ENCODE peak calls at places on chromosomes 5 and 9, in ten cellular contexts. One of them, this sample, is unnamed. For H3K27me3, the result is how much of the 10 kb centered on the place peaks cover.

GRCh38 chr5:84290161-84290560 is 94.5 kb downstream of the EDIL3 start:
- DNase-seq in Peyer's patch: no peak
- DNase-seq in IMR-90: no peak
- DNase-seq in suprapubic skin: no peak
- DNase-seq in HCT116: no peak
- DNase-seq in esophagus squamous epithelium: no peak
- DNase-seq in heart left ventricle: no peak
- DNase-seq in ovary: no peak
- DNase-seq in sigmoid colon: no peak
- DNase-seq in transverse colon: no peak
- DNase-seq in this sample: no peak

GRCh38 chr9:27535701-27536118 is 6.1 kb upstream of the MOB3B start:
- DNase-seq in transverse colon: no peak
- DNase-seq in IMR-90: no peak
- DNase-seq in sigmoid colon: no peak
- DNase-seq in ovary: no peak
- DNase-seq in suprapubic skin: no peak
- DNase-seq in esophagus squamous epithelium: no peak
- DNase-seq in Peyer's patch: no peak
- DNase-seq in heart left ventricle: no peak
- DNase-seq in HCT116: no peak
- DNase-seq in this sample: no peak

GRCh38 chr9:129626944-129627297 is 958 bp downstream of the NTMT1 start:
- DNase-seq in ovary: no peak
- DNase-seq in suprapubic skin: no peak
- DNase-seq in transverse colon: no peak
- DNase-seq in IMR-90: peak
- DNase-seq in Peyer's patch: no peak
- DNase-seq in heart left ventricle: no peak
- DNase-seq in HCT116: no peak
- DNase-seq in sigmoid colon: no peak
- DNase-seq in esophagus squamous epithelium: no peak
- DNase-seq in this sample: no peak

GRCh38 chr5:53971566-53971965 is 338.8 kb downstream of the ARL15 start:
- DNase-seq in heart left ventricle: no peak
- DNase-seq in IMR-90: peak
- DNase-seq in transverse colon: no peak
- DNase-seq in ovary: no peak
- DNase-seq in HCT116: no peak
- DNase-seq in sigmoid colon: no peak
- DNase-seq in suprapubic skin: no peak
- DNase-seq in Peyer's patch: no peak
- DNase-seq in esophagus squamous epithelium: no peak
- DNase-seq in this sample: no peak

GRCh38 chr5:23528677-23529076 is 21.3 kb downstream of the PRDM9 start:
- DNase-seq in IMR-90: no peak
- DNase-seq in sigmoid colon: no peak
- DNase-seq in transverse colon: no peak
- DNase-seq in Peyer's patch: no peak
- DNase-seq in esophagus squamous epithelium: no peak
- DNase-seq in HCT116: no peak
- DNase-seq in ovary: no peak
- DNase-seq in heart left ventricle: no peak
- DNase-seq in suprapubic skin: no peak
- DNase-seq in this sample: no peak

GRCh38 chr5:57494104-57495098 is 11.8 kb upstream of the ACTBL2 start:
- DNase-seq in heart left ventricle: peak
- DNase-seq in suprapubic skin: no peak
- DNase-seq in esophagus squamous epithelium: peak
- DNase-seq in Peyer's patch: no peak
- DNase-seq in sigmoid colon: no peak
- DNase-seq in ovary: peak
- DNase-seq in HCT116: peak
- DNase-seq in transverse colon: peak
- DNase-seq in IMR-90: peak
- DNase-seq in this sample: no peak

GRCh38 chr5:116576043-116576713 is 1.6 kb upstream of the SEMA6A start:
- DNase-seq in IMR-90: peak
- DNase-seq in Peyer's patch: peak
- DNase-seq in HCT116: peak
- DNase-seq in heart left ventricle: peak
- DNase-seq in esophagus squamous epithelium: no peak
- DNase-seq in transverse colon: peak
- DNase-seq in ovary: peak
- DNase-seq in sigmoid colon: peak
- DNase-seq in suprapubic skin: no peak
- DNase-seq in this sample: peak

GRCh38 chr5:124812771-124813358 is 66.4 kb upstream of the ZNF608 start:
- DNase-seq in IMR-90: no peak
- DNase-seq in esophagus squamous epithelium: no peak
- DNase-seq in sigmoid colon: no peak
- DNase-seq in ovary: no peak
- DNase-seq in suprapubic skin: no peak
- DNase-seq in Peyer's patch: no peak
- DNase-seq in heart left ventricle: no peak
- DNase-seq in transverse colon: no peak
- DNase-seq in HCT116: no peak
- DNase-seq in this sample: no peak

GRCh38 chr9:134328341-134328840 is 2.1 kb downstream of the RXRA start:
- DNase-seq in heart left ventricle: no peak
- DNase-seq in IMR-90: peak
- DNase-seq in HCT116: no peak
- DNase-seq in Peyer's patch: no peak
- DNase-seq in suprapubic skin: no peak
- DNase-seq in sigmoid colon: no peak
- DNase-seq in transverse colon: peak
- DNase-seq in ovary: no peak
- DNase-seq in esophagus squamous epithelium: no peak
- DNase-seq in this sample: no peak
- TF ChIP-seq POLR2A in heart left ventricle: no peak
- TF ChIP-seq POLR2A in IMR-90: no peak
- TF ChIP-seq POLR2A in HCT116: no peak
- TF ChIP-seq POLR2A in Peyer's patch: peak
- TF ChIP-seq POLR2A in suprapubic skin: no peak
- TF ChIP-seq POLR2A in sigmoid colon: no peak
- TF ChIP-seq POLR2A in transverse colon: peak
- TF ChIP-seq POLR2A in ovary: no peak
- TF ChIP-seq POLR2A in esophagus squamous epithelium: no peak
- TF ChIP-seq POLR2A in this sample: no peak

GRCh38 chr9:124480621-124480981 is 26.6 kb downstream of the NR5A1 start:
- DNase-seq in HCT116: peak
- DNase-seq in transverse colon: no peak
- DNase-seq in ovary: no peak
- DNase-seq in IMR-90: peak
- DNase-seq in esophagus squamous epithelium: no peak
- DNase-seq in heart left ventricle: no peak
- DNase-seq in sigmoid colon: no peak
- DNase-seq in Peyer's patch: no peak
- DNase-seq in suprapubic skin: no peak
- DNase-seq in this sample: no peak

GRCh38 chr9:124479947-124480620 is 27.1 kb downstream of the NR5A1 start:
- DNase-seq in IMR-90: no peak
- DNase-seq in esophagus squamous epithelium: no peak
- DNase-seq in HCT116: no peak
- DNase-seq in transverse colon: no peak
- DNase-seq in Peyer's patch: no peak
- DNase-seq in heart left ventricle: no peak
- DNase-seq in sigmoid colon: no peak
- DNase-seq in ovary: no peak
- DNase-seq in suprapubic skin: no peak
- DNase-seq in this sample: no peak

GRCh38 chr9:124478014-124478753 is 27.9 kb downstream of the ADGRD2 start:
- DNase-seq in sigmoid colon: no peak
- DNase-seq in transverse colon: no peak
- DNase-seq in IMR-90: no peak
- DNase-seq in suprapubic skin: no peak
- DNase-seq in Peyer's patch: no peak
- DNase-seq in HCT116: no peak
- DNase-seq in esophagus squamous epithelium: no peak
- DNase-seq in heart left ventricle: no peak
- DNase-seq in ovary: no peak
- DNase-seq in this sample: no peak

GRCh38 chr9:124481115-124481514 is 26.1 kb downstream of the NR5A1 start:
- DNase-seq in sigmoid colon: no peak
- DNase-seq in heart left ventricle: no peak
- DNase-seq in esophagus squamous epithelium: no peak
- DNase-seq in transverse colon: no peak
- DNase-seq in ovary: no peak
- DNase-seq in Peyer's patch: no peak
- DNase-seq in suprapubic skin: no peak
- DNase-seq in HCT116: no peak
- DNase-seq in IMR-90: no peak
- DNase-seq in this sample: no peak

GRCh38 chr9:124479371-124479770 is 27.8 kb downstream of the NR5A1 start:
- DNase-seq in esophagus squamous epithelium: no peak
- DNase-seq in transverse colon: no peak
- DNase-seq in heart left ventricle: no peak
- DNase-seq in ovary: no peak
- DNase-seq in Peyer's patch: no peak
- DNase-seq in IMR-90: no peak
- DNase-seq in HCT116: no peak
- DNase-seq in suprapubic skin: no peak
- DNase-seq in sigmoid colon: no peak
- DNase-seq in this sample: no peak
- H3K27me3 ChIP-seq in esophagus squamous epithelium: half or more
- H3K27me3 ChIP-seq in transverse colon: half or more
- H3K27me3 ChIP-seq in heart left ventricle: under half
- H3K27me3 ChIP-seq in ovary: under half
- H3K27me3 ChIP-seq in Peyer's patch: under half
- H3K27me3 ChIP-seq in IMR-90: half or more
- H3K27me3 ChIP-seq in HCT116: under half
- H3K27me3 ChIP-seq in suprapubic skin: half or more
- H3K27me3 ChIP-seq in sigmoid colon: under half
- H3K27me3 ChIP-seq in this sample: under half

GRCh38 chr5:133051547-133052316 is at the start of gene HSPA4:
- DNase-seq in transverse colon: peak
- DNase-seq in sigmoid colon: peak
- DNase-seq in heart left ventricle: peak
- DNase-seq in ovary: peak
- DNase-seq in esophagus squamous epithelium: peak
- DNase-seq in Peyer's patch: peak
- DNase-seq in IMR-90: peak
- DNase-seq in suprapubic skin: peak
- DNase-seq in HCT116: peak
- DNase-seq in this sample: peak

GRCh38 chr5:133050500-133050899 is 1.3 kb upstream of the HSPA4 start:
- DNase-seq in Peyer's patch: no peak
- DNase-seq in IMR-90: no peak
- DNase-seq in transverse colon: no peak
- DNase-seq in suprapubic skin: no peak
- DNase-seq in heart left ventricle: no peak
- DNase-seq in sigmoid colon: no peak
- DNase-seq in esophagus squamous epithelium: no peak
- DNase-seq in ovary: no peak
- DNase-seq in HCT116: no peak
- DNase-seq in this sample: no peak

GRCh38 chr5:133051117-133051546 is 681 bp upstream of the HSPA4 start:
- DNase-seq in Peyer's patch: no peak
- DNase-seq in esophagus squamous epithelium: no peak
- DNase-seq in ovary: no peak
- DNase-seq in suprapubic skin: no peak
- DNase-seq in HCT116: no peak
- DNase-seq in transverse colon: no peak
- DNase-seq in heart left ventricle: no peak
- DNase-seq in sigmoid colon: no peak
- DNase-seq in IMR-90: no peak
- DNase-seq in this sample: no peak

GRCh38 chr5:133053463-133053862 is 1.6 kb downstream of the HSPA4 start:
- DNase-seq in sigmoid colon: peak
- DNase-seq in suprapubic skin: no peak
- DNase-seq in IMR-90: no peak
- DNase-seq in ovary: no peak
- DNase-seq in esophagus squamous epithelium: no peak
- DNase-seq in heart left ventricle: no peak
- DNase-seq in HCT116: no peak
- DNase-seq in transverse colon: no peak
- DNase-seq in Peyer's patch: no peak
- DNase-seq in this sample: no peak

DNA sequence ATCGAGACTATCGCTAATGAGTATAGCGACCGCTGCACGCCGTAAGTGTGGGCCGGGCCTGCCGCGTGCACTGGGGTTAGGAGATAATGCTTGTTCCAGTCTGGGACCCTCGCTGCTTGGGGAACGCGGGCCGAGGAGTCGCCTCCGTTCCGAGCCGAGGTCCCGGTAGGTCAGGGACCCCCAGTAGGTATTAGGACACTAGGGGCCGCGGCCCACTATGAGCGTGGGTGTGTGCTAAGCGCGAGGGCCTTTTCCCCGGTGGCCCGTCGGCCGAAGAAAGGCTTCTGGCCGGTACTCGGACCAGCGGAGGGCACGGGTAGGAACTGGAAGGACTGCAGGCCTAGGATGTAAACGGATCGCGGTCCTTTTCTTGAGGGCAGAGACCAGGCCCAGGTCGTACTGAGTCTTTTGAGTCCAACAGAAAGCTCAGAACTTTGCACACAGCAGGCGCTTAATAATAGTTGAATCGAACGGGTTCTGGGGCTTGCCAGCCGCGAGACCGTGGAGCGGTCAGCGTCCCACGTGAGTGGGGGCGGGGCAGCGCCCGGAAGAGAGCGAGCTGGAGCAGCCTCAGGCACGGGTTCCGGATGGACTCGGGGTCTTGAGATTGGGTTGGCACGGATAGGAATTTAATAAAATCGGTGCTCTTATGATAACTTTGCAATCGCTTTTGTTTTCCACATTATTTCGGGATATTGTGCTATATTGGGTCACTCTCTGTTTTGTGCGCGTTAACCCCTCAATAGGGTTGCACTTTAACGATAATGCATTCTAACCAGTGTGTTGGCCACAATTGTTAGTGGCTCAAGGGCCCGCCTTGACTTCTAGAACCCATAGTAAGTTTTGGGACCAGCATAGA is 733 bp downstream of the HSPA4 start:
- DNase-seq in heart left ventricle: peak
- DNase-seq in IMR-90: peak
- DNase-seq in ovary: peak
- DNase-seq in sigmoid colon: peak
- DNase-seq in HCT116: no peak
- DNase-seq in Peyer's patch: peak
- DNase-seq in transverse colon: peak
- DNase-seq in suprapubic skin: peak
- DNase-seq in esophagus squamous epithelium: peak
- DNase-seq in this sample: peak
- TF ChIP-seq POLR2A in heart left ventricle: no peak
- TF ChIP-seq POLR2A in IMR-90: no peak
- TF ChIP-seq POLR2A in ovary: no peak
- TF ChIP-seq POLR2A in sigmoid colon: no peak
- TF ChIP-seq POLR2A in HCT116: peak
- TF ChIP-seq POLR2A in Peyer's patch: no peak
- TF ChIP-seq POLR2A in transverse colon: no peak
- TF ChIP-seq POLR2A in suprapubic skin: no peak
- TF ChIP-seq POLR2A in esophagus squamous epithelium: no peak
- TF ChIP-seq POLR2A in this sample: no peak

DNA sequence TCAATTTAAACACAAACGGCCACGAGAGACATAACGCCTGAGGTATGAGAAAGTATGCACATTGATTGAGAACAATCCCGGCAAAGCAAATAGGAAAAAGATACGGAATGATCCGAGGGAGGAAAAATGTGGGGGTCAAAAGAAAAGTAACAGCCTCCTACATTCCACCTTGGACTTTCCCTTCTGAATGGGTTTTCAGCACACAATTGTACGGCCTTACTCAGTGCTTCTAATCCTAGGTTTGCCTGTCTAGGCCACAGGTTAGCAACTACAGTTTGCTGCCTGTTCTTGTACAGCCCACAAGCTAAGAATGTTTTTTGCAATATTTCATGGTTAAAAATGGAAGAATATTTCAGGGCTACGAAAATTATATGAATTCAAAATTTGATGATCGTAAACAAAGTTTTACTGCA is 46.2 kb upstream of the RNF20 start:
- DNase-seq in IMR-90: no peak
- DNase-seq in suprapubic skin: no peak
- DNase-seq in Peyer's patch: no peak
- DNase-seq in esophagus squamous epithelium: no peak
- DNase-seq in ovary: no peak
- DNase-seq in sigmoid colon: no peak
- DNase-seq in transverse colon: no peak
- DNase-seq in HCT116: no peak
- DNase-seq in heart left ventricle: no peak
- DNase-seq in this sample: no peak
- H3K27me3 ChIP-seq in IMR-90: under half
- H3K27me3 ChIP-seq in suprapubic skin: under half
- H3K27me3 ChIP-seq in Peyer's patch: under half
- H3K27me3 ChIP-seq in esophagus squamous epithelium: under half
- H3K27me3 ChIP-seq in ovary: under half
- H3K27me3 ChIP-seq in sigmoid colon: under half
- H3K27me3 ChIP-seq in transverse colon: under half
- H3K27me3 ChIP-seq in HCT116: under half
- H3K27me3 ChIP-seq in heart left ventricle: under half
- H3K27me3 ChIP-seq in this sample: under half

This sample was measured in uterus.